ENCODE peak calls at places on chromosomes 4 and X, in five cellular contexts. B is cardiac muscle cell, S is colonic mucosa, Z is cardiac fibroblast, P is tibial artery. V is an unnamed sample.

GRCh38 chr4:2637956-2638552 is 101.6 kb downstream of the FAM193A start:
- DNase-seq in B (no peak), S (no peak), Z (no peak), P (peak; percentile 57), V (no peak)

GRCh38 chr4:168832746-168833575 is 177.1 kb downstream of the CBR4 start:
- DNase-seq in B (no peak), S (peak; percentile 41), Z (peak; percentile 35), P (peak; percentile 78), V (peak; percentile 45)

GRCh38 chrX:40173662-40174593 is 76.2 kb upstream of the BCOR start:
- DNase-seq in B (peak; percentile 39), S (peak; percentile 52), Z (no peak), P (peak; percentile 63), V (no peak)

GRCh38 chr4:79996950-79997349 is 76.1 kb downstream of the ANTXR2 start:
- DNase-seq in B (no peak), S (no peak), Z (peak; percentile 30), P (no peak), V (no peak)

GRCh38 chr4:123786955-123787354 is 390.4 kb downstream of the SPRY1 start:
- DNase-seq in B (peak; percentile 41), S (no peak), Z (peak; percentile 60), P (no peak), V (peak; percentile 57)

GRCh38 chr4:6945052-6945409 is 35.4 kb downstream of the TBC1D14 start:
- DNase-seq in B (no peak), S (no peak), Z (no peak), P (no peak), V (no peak)

GRCh38 chr4:99635601-99636000 is 22.0 kb downstream of the C4orf54 start:
- DNase-seq in B (no peak), S (no peak), Z (no peak), P (no peak), V (peak; percentile 41)

GRCh38 chr4:126798214-126798613 is 834.5 kb upstream of the INTU start:
- DNase-seq in B (no peak), S (no peak), Z (no peak), P (no peak), V (no peak)

GRCh38 chr4:159446266-159446976 is 343.5 kb downstream of the RAPGEF2 start:
- DNase-seq in B (peak; percentile 85), S (peak; percentile 18), Z (peak; percentile 86), P (peak; percentile 63), V (peak; percentile 80)

GRCh38 chr4:158775091-158775651 is 6.3 kb downstream of the FNIP2 start:
- DNase-seq in B (peak; percentile 80), S (peak; percentile 56), Z (peak; percentile 86), P (no peak), V (peak; percentile 73)

GRCh38 chrX:11864171-11864570 is 106.1 kb downstream of the MSL3 start:
- DNase-seq in B (no peak), S (no peak), Z (no peak), P (no peak), V (peak; percentile 15)

GRCh38 chr4:8188743-8189550 is 10.1 kb upstream of the SH3TC1 start:
- DNase-seq in B (peak; percentile 71), S (no peak), Z (peak; percentile 67), P (peak; percentile 81), V (no peak)

GRCh38 chr4:174496631-174497442 is 25.5 kb downstream of the HPGD start:
- DNase-seq in B (no peak), S (peak; percentile 87), Z (no peak), P (no peak), V (no peak)

GRCh38 chr4:1177274-1178141 is 5.1 kb upstream of the SPON2 start:
- DNase-seq in B (no peak), S (peak; percentile 54), Z (no peak), P (peak; percentile 62), V (peak; percentile 70)

GRCh38 chr4:5772528-5773270 is 61.7 kb downstream of the EVC start:
- DNase-seq in B (no peak), S (no peak), Z (no peak), P (peak; percentile 41), V (no peak)

GRCh38 chr4:188270273-188271069 is 131.2 kb downstream of the TRIML1 start:
- DNase-seq in B (no peak), S (no peak), Z (no peak), P (no peak), V (no peak)

GRCh38 chr4:76780781-76781697 is 116.9 kb downstream of the SOWAHB start:
- DNase-seq in B (no peak), S (no peak), Z (no peak), P (no peak), V (no peak)

GRCh38 chr4:151738706-151739105 is 22.1 kb downstream of the GATB start:
- DNase-seq in B (no peak), S (no peak), Z (no peak), P (no peak), V (no peak)

GRCh38 chr4:3239998-3240920 is 8.7 kb upstream of the MSANTD1 start:
- DNase-seq in B (no peak), S (no peak), Z (no peak), P (no peak), V (no peak)

GRCh38 chr4:73486497-73486896 is 5.0 kb downstream of the AFM start:
- DNase-seq in B (no peak), S (no peak), Z (no peak), P (no peak), V (no peak)

GRCh38 chrX:2497961-2498780 is 2.6 kb downstream of the DHRSX start:
- DNase-seq in B (peak; percentile 38), S (peak; percentile 69), Z (peak; percentile 42), P (peak; percentile 38), V (peak; percentile 43)

GRCh38 chrX:68989865-68990606 is 161.2 kb downstream of the EFNB1 start:
- DNase-seq in B (peak; percentile 92), S (no peak), Z (peak; percentile 91), P (no peak), V (peak; percentile 61)

GRCh38 chr4:118059397-118059796 is 25.1 kb downstream of the NDST3 start:
- DNase-seq in B (no peak), S (no peak), Z (no peak), P (no peak), V (no peak)

DNA sequence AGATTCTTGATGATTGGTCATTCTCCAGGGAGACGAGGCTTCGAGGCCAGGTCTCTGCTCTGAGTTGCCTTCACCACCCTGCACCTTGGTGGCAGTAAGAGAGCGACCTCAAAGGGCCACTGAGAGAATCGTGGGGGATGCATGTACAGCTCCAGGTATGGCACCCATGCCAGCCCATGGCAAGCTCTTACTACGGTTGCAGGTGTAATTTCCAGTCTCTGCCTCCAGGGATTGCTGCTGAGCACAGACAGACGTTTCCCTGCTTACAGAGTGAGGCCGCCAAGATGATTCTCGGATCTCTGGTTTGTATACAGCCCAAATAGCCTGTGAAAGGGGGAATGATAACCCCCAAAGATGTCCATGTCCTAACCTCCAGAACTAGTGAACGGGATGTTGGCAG is 16.3 kb upstream of the DRD5 start:
- DNase-seq in B (peak; percentile 57), S (peak; percentile 44), Z (peak; percentile 34), P (no peak), V (peak; percentile 2)
- TF ChIP-seq CTCF in B (peak; percentile 77), S (peak; percentile 61), Z (peak; percentile 52), P (no peak), V (peak; percentile 19)

GRCh38 chrX:130228871-130229270 is 39.8 kb downstream of the ZNF280C start:
- DNase-seq in B (no peak), S (no peak), Z (no peak), P (no peak), V (no peak)
- H3K4me3 ChIP-seq in B (no peak overlapping the region), S (no peak overlapping the region), Z (no peak overlapping the region), P (no peak overlapping the region), V (no peak overlapping the region)

DNA sequence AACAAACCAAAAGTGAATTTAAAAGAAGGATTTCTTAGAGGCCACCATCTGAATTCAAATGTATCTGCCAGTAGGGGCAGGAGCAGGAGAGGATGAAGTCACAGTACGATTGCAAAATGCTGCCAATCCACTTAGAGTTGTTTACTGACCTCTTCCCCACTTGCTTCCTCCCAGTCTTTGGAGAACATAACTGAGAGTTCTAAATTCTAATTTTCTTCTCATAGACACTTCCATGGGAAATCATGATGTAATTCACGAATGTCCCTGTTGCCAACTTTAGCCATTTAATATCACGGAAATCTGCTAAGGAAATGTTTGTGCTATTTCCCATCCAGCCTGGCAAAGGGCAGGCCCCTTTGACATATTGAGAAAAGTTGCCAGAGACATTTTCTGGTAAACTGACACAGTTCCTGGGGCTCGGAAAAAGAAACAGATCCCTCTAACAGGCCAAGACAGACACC is 33.6 kb upstream of the NOCT start:
- DNase-seq in B (peak; percentile 93), S (no peak), Z (peak; percentile 93), P (no peak), V (peak; percentile 92)
- TF ChIP-seq CTCF in B (peak; percentile 48), S (no peak), Z (peak; percentile 45), P (peak; percentile 12), V (peak; percentile 54)

DNA sequence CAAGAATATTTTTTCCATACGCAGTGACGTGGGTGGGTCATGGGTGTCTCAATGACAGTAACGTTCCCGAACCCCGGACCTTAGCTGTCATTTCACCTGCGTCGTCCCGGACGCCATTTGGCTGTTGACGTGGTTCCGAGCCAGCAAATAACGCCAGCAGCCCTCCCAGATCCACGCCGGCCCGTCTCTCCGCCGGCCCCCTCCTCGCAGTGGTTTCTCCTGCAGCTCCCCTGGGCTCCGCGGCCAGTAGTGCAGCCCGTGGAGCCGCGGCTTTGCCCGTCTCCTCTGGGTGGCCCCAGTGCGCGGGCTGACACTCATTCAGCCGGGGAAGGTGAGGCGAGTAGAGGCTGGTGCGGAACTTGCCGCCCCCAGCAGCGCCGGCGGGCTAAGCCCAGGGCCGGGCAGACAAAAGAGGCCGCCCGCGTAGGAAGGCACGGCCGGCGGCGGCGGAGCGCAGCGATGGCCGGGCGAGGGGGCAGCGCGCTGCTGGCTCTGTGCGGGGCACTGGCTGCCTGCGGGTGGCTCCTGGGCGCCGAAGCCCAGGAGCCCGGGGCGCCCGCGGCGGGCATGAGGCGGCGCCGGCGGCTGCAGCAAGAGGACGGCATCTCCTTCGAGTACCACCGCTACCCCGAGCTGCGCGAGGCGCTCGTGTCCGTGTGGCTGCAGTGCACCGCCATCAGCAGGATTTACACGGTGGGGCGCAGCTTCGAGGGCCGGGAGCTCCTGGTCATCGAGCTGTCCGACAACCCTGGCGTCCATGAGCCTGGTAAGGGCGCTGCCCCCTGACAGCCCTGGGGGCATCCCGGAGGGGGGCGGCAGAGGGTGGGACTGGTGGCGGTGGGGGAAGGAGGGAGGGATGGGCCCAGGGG is at the start of gene CPE:
- DNase-seq in B (peak; percentile 83), S (peak; percentile 67), Z (peak; percentile 79), P (peak; percentile 93), V (peak; percentile 63)
- H3K4me3 ChIP-seq in B (peak within 1 kb of the TSS; percentile 88), S (peak within 1 kb of the TSS; percentile 49), Z (peak within 1 kb of the TSS; percentile 57), P (peak within 1 kb of the TSS; percentile 68), V (peak within 1 kb of the TSS; percentile 62)

GRCh38 chrX:103919336-103919682 is 43.1 kb upstream of the TMSB15B start:
- DNase-seq in B (peak; percentile 51), S (peak; percentile 41), Z (peak; percentile 44), P (no peak), V (peak; percentile 49)
- TF ChIP-seq CTCF in B (peak; percentile 30), S (no peak), Z (peak; percentile 42), P (peak; percentile 37), V (peak; percentile 29)

DNA sequence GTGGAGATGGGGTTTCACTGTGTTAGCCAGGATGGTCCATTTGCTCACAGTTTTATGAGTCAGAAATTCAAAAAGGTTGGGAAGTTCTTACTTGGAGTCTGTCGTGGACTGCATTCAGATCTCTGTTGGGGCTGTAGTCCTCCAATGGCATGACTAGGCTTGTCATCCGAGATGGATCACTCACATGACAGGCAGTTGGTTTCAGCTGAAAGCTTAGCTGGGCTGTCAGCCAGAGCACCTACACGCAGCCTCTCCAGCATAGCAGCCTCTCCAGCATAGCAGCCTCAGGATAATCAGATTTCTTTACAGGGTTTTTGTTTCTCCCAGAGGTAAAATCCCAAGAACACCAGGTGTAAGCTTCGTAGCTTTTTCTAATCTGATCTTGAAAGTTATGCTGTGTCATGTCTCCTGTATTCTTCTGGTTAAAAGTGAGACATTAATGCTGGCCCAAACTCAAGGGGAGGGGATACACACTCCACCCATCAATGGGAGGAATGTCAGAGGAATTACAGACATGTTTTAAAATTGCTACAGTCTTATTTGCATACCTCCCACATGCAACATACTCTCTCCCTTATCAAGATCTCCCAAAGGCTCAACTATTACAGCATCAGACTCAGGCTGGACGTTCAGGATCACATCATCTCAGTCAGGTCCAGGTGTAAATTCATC is 31.6 kb upstream of the SOD3 start:
- DNase-seq in B (peak; percentile 45), S (no peak), Z (no peak), P (no peak), V (peak; percentile 57)
- H3K4me3 ChIP-seq in B (no peak overlapping the region), S (no peak overlapping the region), Z (no peak overlapping the region), P (no peak overlapping the region), V (no peak overlapping the region)